ENCODE peak calls at places on chromosomes 3 and 15, in eight cellular contexts. A, H, M, V, E, T, S and L are unnamed samples.

GRCh38 chr3:183485585-183485984 is 57.2 kb upstream of the MCF2L2 start:
- DNase-seq in S (no peak), A (no peak), E (no peak), V (no peak), M (no peak), T (no peak), H (no peak), L (no peak)

GRCh38 chr3:139533781-139534443 is 5.6 kb downstream of the RBP1 start:
- DNase-seq in M (no peak), H (no peak), A (no peak), V (peak; percentile 27), E (peak; percentile 18), S (peak; percentile 55), T (no peak), L (no peak)

GRCh38 chr15:59953392-59953883 is 50.7 kb upstream of the FOXB1 start:
- DNase-seq in M (no peak), E (no peak), A (no peak), T (no peak), V (no peak), H (no peak), S (no peak), L (no peak)

GRCh38 chr15:86653344-86654192 is 573.9 kb downstream of the AGBL1 start:
- DNase-seq in A (no peak), T (no peak), V (no peak), H (no peak), M (no peak), S (no peak), E (no peak), L (no peak)

GRCh38 chr3:141345951-141346817 is 22.1 kb upstream of the ZBTB38 start:
- DNase-seq in V (no peak), S (no peak), A (no peak), T (no peak), E (no peak), H (peak; percentile 54), M (no peak), L (no peak)

GRCh38 chr3:104907507-104907906 is 459.2 kb upstream of the ALCAM start:
- DNase-seq in H (no peak), E (no peak), V (peak; percentile 90), T (peak; percentile 80), M (peak; percentile 50), S (no peak), A (no peak), L (no peak)

GRCh38 chr3:194720048-194720447 is 34.4 kb downstream of the FAM43A start:
- DNase-seq in S (no peak), T (no peak), H (no peak), M (no peak), A (no peak), E (no peak), V (no peak), L (no peak)

GRCh38 chr3:133295199-133295901 is 104.5 kb upstream of the BFSP2 start:
- DNase-seq in V (peak; percentile 28), H (no peak), E (no peak), A (no peak), M (no peak), T (peak; percentile 35), S (no peak), L (no peak)

GRCh38 chr3:186617038-186617934 is 4.4 kb downstream of the AHSG start:
- DNase-seq in V (peak; percentile 96), T (peak; percentile 98), A (peak; percentile 91), M (peak; percentile 97), S (peak; percentile 55), H (peak; percentile 90), E (peak; percentile 85), L (peak; percentile 84)

GRCh38 chr3:33426068-33426467 is 14.1 kb downstream of the UBP1 start:
- DNase-seq in T (no peak), E (no peak), A (no peak), S (no peak), H (no peak), M (no peak), V (no peak), L (no peak)

GRCh38 chr3:153856932-153857331 is 264.3 kb upstream of the ARHGEF26 start:
- DNase-seq in H (no peak), T (no peak), E (no peak), V (peak; percentile 11), A (no peak), S (no peak), M (no peak), L (no peak)

GRCh38 chr3:45943207-45943846 is at the start of gene CXCR6:
- DNase-seq in A (no peak), H (no peak), V (no peak), S (no peak), M (no peak), T (no peak), E (no peak), L (no peak)

GRCh38 chr3:53705774-53706173 is 140.4 kb downstream of the CHDH start:
- DNase-seq in M (no peak), H (no peak), S (no peak), A (no peak), V (no peak), T (no peak), E (no peak), L (peak; percentile 32)

GRCh38 chr3:195063596-195064193 is 207.3 kb downstream of the XXYLT1 start:
- DNase-seq in S (no peak), M (no peak), E (no peak), H (no peak), A (peak; percentile 47), V (no peak), T (no peak), L (no peak)

GRCh38 chr3:190013943-190014924 is 106.5 kb downstream of the P3H2 start:
- DNase-seq in V (no peak), T (no peak), M (no peak), E (no peak), A (no peak), S (no peak), H (no peak), L (no peak)

DNA sequence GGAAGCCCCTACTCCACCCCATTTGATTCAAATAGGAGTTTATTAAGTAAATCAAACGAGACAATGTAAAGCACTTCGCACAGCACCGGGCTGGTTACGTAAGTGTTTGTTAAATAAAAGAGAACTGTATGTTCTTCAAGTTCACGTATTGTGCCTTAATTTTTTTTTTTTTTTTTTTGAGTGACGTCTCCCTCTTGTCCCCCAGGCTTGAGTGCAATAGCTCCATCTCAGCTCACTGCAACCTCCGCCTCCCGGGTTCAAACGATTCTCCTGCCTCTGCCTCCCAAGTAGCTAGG is 1.3 kb upstream of the WWTR1 start:
- DNase-seq in H (no peak), M (no peak), E (no peak), S (no peak), V (no peak), T (no peak), A (no peak), L (no peak)
- H3K4me3 ChIP-seq in H (no peak overlapping the region), M (peak overlapping the region; percentile 77), E (no peak overlapping the region), S (peak overlapping the region; percentile 80), V (peak overlapping the region; percentile 98), T (peak overlapping the region; percentile 87), A (peak overlapping the region; percentile 78), L (no peak overlapping the region)

DNA sequence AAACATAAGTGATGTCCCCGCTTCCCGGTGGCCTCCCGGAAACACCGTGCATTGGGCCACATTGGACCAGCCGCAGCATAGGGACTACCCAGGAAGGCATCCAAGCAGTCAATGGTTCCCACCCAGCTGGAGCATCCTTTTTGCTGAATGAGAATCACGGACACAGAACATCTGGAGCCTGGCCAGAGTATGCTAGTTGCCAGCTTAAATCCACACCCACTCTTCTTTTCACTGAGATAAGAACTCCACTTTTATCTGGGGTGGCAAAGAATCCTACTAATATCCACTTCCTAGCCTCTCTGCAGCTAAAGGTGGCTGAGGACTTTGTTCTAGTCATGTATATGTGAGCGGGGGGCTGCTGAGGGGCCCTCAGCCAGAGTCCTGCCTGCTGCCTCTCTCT is 95.2 kb upstream of the PLXNA1 start:
- DNase-seq in T (no peak), A (no peak), S (no peak), E (no peak), M (no peak), H (no peak), V (no peak), L (no peak)
- H3K4me3 ChIP-seq in T (no peak overlapping the region), A (no peak overlapping the region), S (no peak overlapping the region), E (no peak overlapping the region), M (no peak overlapping the region), H (no peak overlapping the region), V (no peak overlapping the region), L (no peak overlapping the region)

DNA sequence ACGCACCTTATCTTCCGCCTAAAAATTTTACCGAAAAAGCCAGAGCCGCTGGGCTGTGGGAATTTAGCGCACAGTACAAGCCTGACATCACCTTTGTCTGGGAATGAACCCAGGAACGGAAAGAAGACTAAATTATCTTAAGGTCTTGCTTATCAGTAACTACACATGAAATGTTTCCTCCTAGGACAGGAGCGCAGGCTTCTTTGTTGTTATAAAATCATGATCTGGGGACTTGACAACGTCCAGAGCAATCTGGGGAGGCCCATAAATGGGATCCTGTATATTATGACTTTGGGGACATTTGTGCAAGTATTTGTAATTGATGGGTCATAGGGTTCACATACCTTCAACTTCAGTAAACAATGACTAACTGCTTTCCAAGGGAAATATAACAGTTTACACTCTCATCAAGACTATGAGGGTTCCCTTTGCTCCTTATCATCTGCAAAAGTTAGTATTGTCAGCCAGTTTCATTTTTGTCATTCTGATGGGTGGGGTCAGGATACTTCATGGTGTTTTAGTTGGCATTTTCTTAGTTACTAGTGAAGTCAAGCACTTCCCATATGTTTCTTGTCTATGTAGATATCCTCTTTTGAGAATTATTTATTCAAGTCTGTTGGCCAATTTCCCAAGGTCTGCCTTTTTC is 213.9 kb upstream of the PFN2 start:
- DNase-seq in M (no peak), V (peak; percentile 17), A (no peak), S (no peak), E (no peak), H (no peak), T (peak; percentile 14), L (no peak)
- H3K4me3 ChIP-seq in M (no peak overlapping the region), V (peak overlapping the region; percentile 51), A (no peak overlapping the region), S (peak overlapping the region; percentile 25), E (no peak overlapping the region), H (no peak overlapping the region), T (peak overlapping the region; percentile 41), L (no peak overlapping the region)

GRCh38 chr3:162865466-162865865 is 1368.9 kb downstream of the OTOL1 start:
- DNase-seq in T (no peak), V (peak; percentile 0), S (no peak), E (no peak), M (no peak), H (no peak), A (no peak), L (no peak)
- H3K4me3 ChIP-seq in T (no peak overlapping the region), V (no peak overlapping the region), S (no peak overlapping the region), E (no peak overlapping the region), M (no peak overlapping the region), H (no peak overlapping the region), A (no peak overlapping the region), L (no peak overlapping the region)

GRCh38 chr3:49019941-49020334 is 1.6 kb upstream of the DALRD3 start:
- DNase-seq in H (no peak), M (no peak), V (no peak), T (no peak), E (no peak), A (no peak), S (no peak), L (no peak)
- H3K4me3 ChIP-seq in H (no peak overlapping the region), M (peak overlapping the region; percentile 76), V (peak overlapping the region; percentile 86), T (peak overlapping the region; percentile 85), E (peak overlapping the region; percentile 74), A (peak overlapping the region; percentile 77), S (peak overlapping the region; percentile 94), L (no peak overlapping the region)